ENCODE peak calls at places on chromosomes 11 and 22, in six cellular contexts. G is CD4-positive, CD25-positive, alpha-beta regulatory T cell; F is tibial nerve; K is gastrocnemius medialis; T is A549; U is brain microvascular endothelial cell. E is an unnamed sample.

GRCh38 chr11:3735827-3736226 is 61.5 kb downstream of the NUP98 start:
- DNase-seq in G (no peak), F (no peak), K (no peak), T (no peak), U (peak), E (no peak)

GRCh38 chr22:44131412-44131811 is 49.3 kb upstream of the PARVG start:
- DNase-seq in G (no peak), F (no peak), K (no peak), T (no peak), U (no peak), E (no peak)

GRCh38 chr11:17739945-17740338 is 5.4 kb downstream of the KCNC1 start:
- DNase-seq in G (no peak), F (no peak), K (no peak), T (no peak), U (no peak), E (no peak)

GRCh38 chr22:20456064-20456721 is 18.6 kb upstream of the SCARF2 start:
- DNase-seq in G (peak), F (peak), K (peak), T (peak), U (peak), E (peak)

GRCh38 chr11:64503354-64503753 is 87.7 kb upstream of the SLC22A12 start:
- DNase-seq in G (no peak), F (no peak), K (no peak), T (no peak), U (no peak), E (no peak)

GRCh38 chr22:17779286-17780115 is 5.2 kb upstream of the BID start:
- DNase-seq in G (peak), F (no peak), K (no peak), T (no peak), U (no peak), E (no peak)

GRCh38 chr11:102026975-102027374 is 20.3 kb upstream of the CFAP300 start:
- DNase-seq in G (no peak), F (no peak), K (no peak), T (no peak), U (no peak), E (no peak)

GRCh38 chr11:59141673-59142460 is 789 bp upstream of the FAM111A start:
- DNase-seq in G (no peak), F (no peak), K (no peak), T (no peak), U (no peak), E (no peak)

GRCh38 chr11:86999859-87000753 is 37.6 kb upstream of the TMEM135 start:
- DNase-seq in G (no peak), F (no peak), K (no peak), T (no peak), U (peak), E (no peak)

GRCh38 chr11:130551388-130551787 is 102.9 kb downstream of the ADAMTS15 start:
- DNase-seq in G (no peak), F (no peak), K (no peak), T (no peak), U (no peak), E (no peak)

GRCh38 chr11:17076517-17077239 is 789 bp downstream of the RPS13 start:
- DNase-seq in G (peak), F (no peak), K (no peak), T (no peak), U (no peak), E (no peak)

GRCh38 chr11:66857234-66857926 is 516 bp downstream of the LRFN4 start:
- DNase-seq in G (no peak), F (no peak), K (no peak), T (peak), U (no peak), E (no peak)

GRCh38 chr22:39716534-39716933 is 146.0 kb downstream of the CACNA1I start:
- DNase-seq in G (no peak), F (no peak), K (no peak), T (no peak), U (no peak), E (no peak)

GRCh38 chr11:9732453-9732852 is 68.6 kb downstream of the SWAP70 start:
- DNase-seq in G (no peak), F (no peak), K (no peak), T (no peak), U (no peak), E (no peak)

GRCh38 chr22:40679249-40679963 is at the start of gene MCHR1:
- DNase-seq in G (no peak), F (no peak), K (no peak), T (no peak), U (no peak), E (no peak)

GRCh38 chr11:44760477-44760872 is 33.7 kb downstream of the TSPAN18 start:
- DNase-seq in G (no peak), F (no peak), K (no peak), T (no peak), U (no peak), E (no peak)

GRCh38 chr11:128481135-128481534 is 106.2 kb downstream of the ETS1 start:
- DNase-seq in G (no peak), F (peak), K (no peak), T (no peak), U (no peak), E (no peak)
- H3K27ac ChIP-seq in G (peak), F (peak), K (peak), T (no peak), U (peak), E (no peak)

GRCh38 chr11:12430912-12431311 is 53.5 kb downstream of the PARVA start:
- DNase-seq in G (no peak), F (peak), K (peak), T (peak), U (peak), E (no peak)

GRCh38 chr11:12430351-12430750 is 53.0 kb downstream of the PARVA start:
- DNase-seq in G (no peak), F (no peak), K (no peak), T (no peak), U (no peak), E (no peak)

GRCh38 chr11:12429155-12429554 is 51.8 kb downstream of the PARVA start:
- DNase-seq in G (no peak), F (no peak), K (no peak), T (no peak), U (no peak), E (no peak)

GRCh38 chr11:12421386-12421785 is 44.0 kb downstream of the PARVA start:
- DNase-seq in G (no peak), F (no peak), K (no peak), T (no peak), U (no peak), E (no peak)

GRCh38 chr11:12426176-12426575 is 48.8 kb downstream of the PARVA start:
- DNase-seq in G (no peak), F (no peak), K (no peak), T (no peak), U (no peak), E (no peak)
- H3K27ac ChIP-seq in G (no peak), F (no peak), K (no peak), T (no peak), U (no peak), E (no peak)

GRCh38 chr11:38315151-38315550 is 1717.1 kb upstream of the RAG2 start:
- DNase-seq in G (no peak), F (no peak), K (no peak), T (no peak), U (no peak), E (no peak)
- H3K27ac ChIP-seq in G (no peak), F (no peak), K (no peak), T (no peak), U (no peak), E (no peak)

DNA sequence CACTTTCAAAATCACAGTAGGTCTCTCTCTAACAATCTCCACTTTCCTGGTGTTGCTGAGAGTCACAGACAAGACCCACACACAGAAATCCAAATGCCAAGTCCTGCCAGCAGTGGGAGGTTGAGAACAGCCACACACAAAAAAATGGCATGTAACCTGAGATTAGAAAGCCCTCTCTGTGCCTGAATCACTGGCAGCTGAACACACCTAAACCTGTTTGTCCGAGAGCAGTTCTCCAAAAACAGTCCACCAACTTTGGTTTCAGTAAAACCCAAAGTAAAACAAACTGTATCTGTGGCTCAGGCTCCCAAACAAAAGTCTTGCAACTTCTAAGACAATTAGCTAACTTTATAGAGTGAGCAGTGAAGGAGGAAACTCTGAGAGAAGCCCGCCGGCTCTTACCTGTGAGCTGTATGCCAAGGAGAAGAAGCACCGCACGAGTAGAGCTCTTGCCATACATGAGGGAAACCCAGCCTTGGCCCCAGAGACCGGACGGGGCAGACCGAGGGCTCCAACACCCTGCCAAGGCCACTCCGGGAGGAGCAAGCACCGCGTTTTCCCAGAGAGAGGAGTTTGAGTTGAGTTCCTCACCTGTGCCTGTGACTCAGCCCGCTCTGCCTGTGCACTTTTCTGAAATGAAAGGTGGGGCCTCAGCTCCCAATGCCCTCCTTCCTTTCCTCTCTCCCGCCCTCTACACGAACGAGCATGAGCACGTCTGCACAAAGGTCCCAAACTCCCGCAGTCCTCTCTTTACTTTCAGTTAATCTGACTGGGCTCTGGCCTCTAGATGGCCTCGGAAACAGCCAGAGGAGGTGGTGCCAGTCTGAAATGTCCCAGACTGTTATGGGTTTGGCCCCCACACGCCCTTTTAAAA is at the start of gene MPZL2:
- DNase-seq in G (peak), F (peak), K (no peak), T (no peak), U (no peak), E (no peak)
- H3K27ac ChIP-seq in G (no peak), F (no peak), K (peak), T (no peak), U (no peak), E (no peak)

GRCh38 chr11:78921517-78921916 is 346.9 kb upstream of the NARS2 start:
- DNase-seq in G (no peak), F (no peak), K (no peak), T (no peak), U (no peak), E (no peak)
- H3K27ac ChIP-seq in G (no peak), F (no peak), K (no peak), T (no peak), U (no peak), E (no peak)

GRCh38 chr11:76577199-76577920 is 93.2 kb downstream of the LRRC32 start:
- DNase-seq in G (no peak), F (no peak), K (no peak), T (no peak), U (peak), E (no peak)

GRCh38 chr11:76578655-76579046 is 91.9 kb downstream of the LRRC32 start:
- DNase-seq in G (no peak), F (no peak), K (no peak), T (no peak), U (peak), E (no peak)

GRCh38 chr11:76579047-76579751 is 91.3 kb downstream of the LRRC32 start:
- DNase-seq in G (no peak), F (no peak), K (no peak), T (no peak), U (no peak), E (no peak)

GRCh38 chr11:76577921-76578654 is 92.5 kb downstream of the LRRC32 start:
- DNase-seq in G (no peak), F (no peak), K (no peak), T (no peak), U (no peak), E (no peak)

DNA sequence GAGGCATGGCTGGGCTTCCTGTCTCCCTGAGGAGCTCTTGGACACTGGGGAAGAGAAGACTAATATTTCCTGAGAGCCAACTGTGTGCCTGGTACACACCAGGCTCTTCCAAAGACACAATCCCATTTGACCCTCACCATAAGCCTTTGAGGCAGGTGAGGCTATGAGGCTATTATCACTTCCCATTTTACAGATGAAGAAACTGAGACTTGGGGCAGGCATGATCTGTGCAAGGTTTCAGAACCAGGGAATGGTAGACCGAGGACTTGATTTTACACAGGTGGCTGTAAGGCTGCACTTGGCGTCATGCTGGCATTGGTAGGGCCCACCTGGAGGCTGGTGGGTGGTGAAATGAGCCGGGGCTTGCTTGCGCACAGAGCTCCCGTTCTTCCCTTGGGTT is 90.8 kb downstream of the LRRC32 start:
- DNase-seq in G (no peak), F (no peak), K (no peak), T (no peak), U (no peak), E (no peak)
- H3K27ac ChIP-seq in G (no peak), F (peak), K (peak), T (no peak), U (peak), E (no peak)

GRCh38 chr11:113725411-113725810 is 19.3 kb upstream of the TMPRSS5 start:
- DNase-seq in G (no peak), F (no peak), K (no peak), T (no peak), U (no peak), E (no peak)

GRCh38 chr11:113722221-113722620 is 16.1 kb upstream of the TMPRSS5 start:
- DNase-seq in G (no peak), F (no peak), K (no peak), T (no peak), U (no peak), E (no peak)

GRCh38 chr11:113723706-113724246 is 17.7 kb upstream of the TMPRSS5 start:
- DNase-seq in G (no peak), F (no peak), K (no peak), T (no peak), U (no peak), E (no peak)

GRCh38 chr11:113722934-113723333 is 16.8 kb upstream of the TMPRSS5 start:
- DNase-seq in G (no peak), F (no peak), K (no peak), T (no peak), U (no peak), E (no peak)

GRCh38 chr11:113721462-113722066 is 15.5 kb upstream of the TMPRSS5 start:
- DNase-seq in G (no peak), F (no peak), K (peak), T (no peak), U (no peak), E (no peak)
- H3K27ac ChIP-seq in G (no peak), F (no peak), K (peak), T (no peak), U (no peak), E (no peak)